ENCODE peak calls at places on chromosome 3, in five cellular contexts. One of them, this sample, is unnamed.

GRCh38 chr3:141498592-141499223 is 11.9 kb downstream of the RASA2 start:
- DNase-seq in right atrium auricular region: no peak
- DNase-seq in A549: no peak
- DNase-seq in pancreas: no peak
- DNase-seq in adrenal gland: peak; percentile 66
- DNase-seq in this sample: no peak

GRCh38 chr3:11613319-11613718 is 30.4 kb downstream of the VGLL4 start:
- DNase-seq in A549: no peak
- DNase-seq in adrenal gland: no peak
- DNase-seq in pancreas: no peak
- DNase-seq in right atrium auricular region: no peak
- DNase-seq in this sample: no peak

GRCh38 chr3:37668831-37669610 is 192.7 kb upstream of the CTDSPL start:
- DNase-seq in right atrium auricular region: no peak
- DNase-seq in adrenal gland: peak; percentile 62
- DNase-seq in pancreas: peak; percentile 79
- DNase-seq in A549: no peak
- DNase-seq in this sample: no peak

GRCh38 chr3:186166036-186166435 is 57.1 kb upstream of the ETV5 start:
- DNase-seq in A549: no peak
- DNase-seq in adrenal gland: no peak
- DNase-seq in right atrium auricular region: no peak
- DNase-seq in pancreas: no peak
- DNase-seq in this sample: no peak

GRCh38 chr3:28250999-28251398 is 9.6 kb downstream of the CMC1 start:
- DNase-seq in adrenal gland: no peak
- DNase-seq in right atrium auricular region: no peak
- DNase-seq in pancreas: no peak
- DNase-seq in A549: no peak
- DNase-seq in this sample: no peak

GRCh38 chr3:32421991-32422859 is 30.6 kb downstream of the CMTM7 start:
- DNase-seq in right atrium auricular region: peak; percentile 93
- DNase-seq in A549: peak; percentile 10
- DNase-seq in adrenal gland: peak; percentile 92
- DNase-seq in pancreas: peak; percentile 98
- DNase-seq in this sample: peak; percentile 84

GRCh38 chr3:172101107-172101506 is 61.7 kb downstream of the FNDC3B start:
- DNase-seq in adrenal gland: no peak
- DNase-seq in A549: no peak
- DNase-seq in right atrium auricular region: no peak
- DNase-seq in pancreas: no peak
- DNase-seq in this sample: no peak

GRCh38 chr3:14900881-14901873 is 46.2 kb upstream of the NR2C2 start:
- DNase-seq in pancreas: no peak
- DNase-seq in A549: no peak
- DNase-seq in right atrium auricular region: no peak
- DNase-seq in adrenal gland: no peak
- DNase-seq in this sample: no peak

GRCh38 chr3:49699281-49699723 is 9.9 kb downstream of the RNF123 start:
- DNase-seq in right atrium auricular region: no peak
- DNase-seq in pancreas: no peak
- DNase-seq in A549: no peak
- DNase-seq in adrenal gland: no peak
- DNase-seq in this sample: no peak

GRCh38 chr3:139460096-139460495 is 16.2 kb downstream of the RBP2 start:
- DNase-seq in adrenal gland: no peak
- DNase-seq in pancreas: no peak
- DNase-seq in right atrium auricular region: no peak
- DNase-seq in A549: no peak
- DNase-seq in this sample: no peak

GRCh38 chr3:12287727-12288465 is 974 bp upstream of the PPARG start:
- DNase-seq in adrenal gland: no peak
- DNase-seq in pancreas: peak; percentile 71
- DNase-seq in A549: no peak
- DNase-seq in right atrium auricular region: no peak
- DNase-seq in this sample: no peak

GRCh38 chr3:38829404-38829803 is 13.4 kb upstream of the SCN10A start:
- DNase-seq in right atrium auricular region: peak; percentile 66
- DNase-seq in adrenal gland: no peak
- DNase-seq in A549: no peak
- DNase-seq in pancreas: no peak
- DNase-seq in this sample: peak; percentile 11

GRCh38 chr3:177490626-177491025 is 293.3 kb upstream of the TBL1XR1 start:
- DNase-seq in pancreas: no peak
- DNase-seq in adrenal gland: no peak
- DNase-seq in right atrium auricular region: no peak
- DNase-seq in A549: no peak
- DNase-seq in this sample: no peak
- TF ChIP-seq CTCF in pancreas: no peak
- TF ChIP-seq CTCF in adrenal gland: no peak
- TF ChIP-seq CTCF in right atrium auricular region: no peak
- TF ChIP-seq CTCF in A549: no peak
- TF ChIP-seq CTCF in this sample: no peak

GRCh38 chr3:44337253-44337652 is 1.3 kb upstream of the TCAIM start:
- DNase-seq in right atrium auricular region: no peak
- DNase-seq in pancreas: no peak
- DNase-seq in adrenal gland: no peak
- DNase-seq in A549: no peak
- DNase-seq in this sample: no peak
- H3K27ac ChIP-seq in right atrium auricular region: peak overlapping the region; percentile 97
- H3K27ac ChIP-seq in pancreas: peak overlapping the region; percentile 99
- H3K27ac ChIP-seq in adrenal gland: no peak overlapping the region
- H3K27ac ChIP-seq in A549: peak overlapping the region; percentile 99
- H3K27ac ChIP-seq in this sample: no peak overlapping the region

GRCh38 chr3:99931059-99931458 is 113.4 kb downstream of the CMSS1 start:
- DNase-seq in A549: no peak
- DNase-seq in right atrium auricular region: no peak
- DNase-seq in adrenal gland: no peak
- DNase-seq in pancreas: no peak
- DNase-seq in this sample: no peak

GRCh38 chr3:99927651-99928390 is 110.2 kb downstream of the CMSS1 start:
- DNase-seq in pancreas: no peak
- DNase-seq in right atrium auricular region: no peak
- DNase-seq in A549: no peak
- DNase-seq in adrenal gland: no peak
- DNase-seq in this sample: no peak

GRCh38 chr3:99925584-99925983 is 107.9 kb downstream of the CMSS1 start:
- DNase-seq in pancreas: no peak
- DNase-seq in A549: no peak
- DNase-seq in adrenal gland: peak; percentile 89
- DNase-seq in right atrium auricular region: no peak
- DNase-seq in this sample: peak; percentile 30

GRCh38 chr3:99929409-99930139 is 111.9 kb downstream of the CMSS1 start:
- DNase-seq in pancreas: no peak
- DNase-seq in A549: no peak
- DNase-seq in adrenal gland: no peak
- DNase-seq in right atrium auricular region: no peak
- DNase-seq in this sample: peak; percentile 71

DNA sequence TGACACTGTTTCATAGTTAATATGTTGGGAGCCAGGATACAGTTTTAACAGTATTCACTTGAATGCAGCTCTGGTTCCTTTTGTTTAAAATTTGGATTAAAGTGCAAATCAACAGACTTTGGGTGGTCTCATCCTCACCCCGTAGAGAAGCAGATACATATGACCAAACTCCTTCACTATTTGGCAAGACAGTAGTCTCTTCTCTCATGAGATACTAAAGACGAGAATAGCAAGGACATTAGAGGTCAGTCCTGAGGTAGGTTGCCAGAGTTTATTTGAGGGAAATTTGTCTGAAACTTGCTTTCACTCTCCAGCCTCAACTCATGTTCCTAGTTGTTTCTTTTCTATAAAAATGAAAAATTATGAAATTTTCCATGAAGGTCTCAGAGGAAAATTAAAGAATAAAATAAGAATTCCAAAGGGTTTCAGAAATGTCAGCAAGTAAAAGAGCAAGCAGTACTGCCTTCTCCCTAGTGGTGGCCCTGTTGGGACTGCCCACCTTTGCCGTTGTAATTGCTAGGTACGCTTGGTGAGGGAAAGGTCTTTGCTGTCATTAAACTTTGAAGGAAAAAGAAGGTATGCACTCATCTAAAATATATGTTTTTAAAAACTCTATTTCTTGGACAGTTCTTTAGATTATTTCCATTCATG is 111.2 kb downstream of the CMSS1 start:
- DNase-seq in pancreas: no peak
- DNase-seq in right atrium auricular region: no peak
- DNase-seq in adrenal gland: no peak
- DNase-seq in A549: no peak
- DNase-seq in this sample: no peak
- TF ChIP-seq CTCF in pancreas: no peak
- TF ChIP-seq CTCF in right atrium auricular region: peak; percentile 50
- TF ChIP-seq CTCF in adrenal gland: no peak
- TF ChIP-seq CTCF in A549: no peak
- TF ChIP-seq CTCF in this sample: no peak

GRCh38 chr3:119645813-119646212 is 14.6 kb downstream of the POPDC2 start:
- DNase-seq in right atrium auricular region: no peak
- DNase-seq in adrenal gland: no peak
- DNase-seq in pancreas: no peak
- DNase-seq in A549: no peak
- DNase-seq in this sample: no peak
- H3K27ac ChIP-seq in right atrium auricular region: peak overlapping the region; percentile 81
- H3K27ac ChIP-seq in adrenal gland: no peak overlapping the region
- H3K27ac ChIP-seq in pancreas: no peak overlapping the region
- H3K27ac ChIP-seq in A549: no peak overlapping the region
- H3K27ac ChIP-seq in this sample: no peak overlapping the region

DNA sequence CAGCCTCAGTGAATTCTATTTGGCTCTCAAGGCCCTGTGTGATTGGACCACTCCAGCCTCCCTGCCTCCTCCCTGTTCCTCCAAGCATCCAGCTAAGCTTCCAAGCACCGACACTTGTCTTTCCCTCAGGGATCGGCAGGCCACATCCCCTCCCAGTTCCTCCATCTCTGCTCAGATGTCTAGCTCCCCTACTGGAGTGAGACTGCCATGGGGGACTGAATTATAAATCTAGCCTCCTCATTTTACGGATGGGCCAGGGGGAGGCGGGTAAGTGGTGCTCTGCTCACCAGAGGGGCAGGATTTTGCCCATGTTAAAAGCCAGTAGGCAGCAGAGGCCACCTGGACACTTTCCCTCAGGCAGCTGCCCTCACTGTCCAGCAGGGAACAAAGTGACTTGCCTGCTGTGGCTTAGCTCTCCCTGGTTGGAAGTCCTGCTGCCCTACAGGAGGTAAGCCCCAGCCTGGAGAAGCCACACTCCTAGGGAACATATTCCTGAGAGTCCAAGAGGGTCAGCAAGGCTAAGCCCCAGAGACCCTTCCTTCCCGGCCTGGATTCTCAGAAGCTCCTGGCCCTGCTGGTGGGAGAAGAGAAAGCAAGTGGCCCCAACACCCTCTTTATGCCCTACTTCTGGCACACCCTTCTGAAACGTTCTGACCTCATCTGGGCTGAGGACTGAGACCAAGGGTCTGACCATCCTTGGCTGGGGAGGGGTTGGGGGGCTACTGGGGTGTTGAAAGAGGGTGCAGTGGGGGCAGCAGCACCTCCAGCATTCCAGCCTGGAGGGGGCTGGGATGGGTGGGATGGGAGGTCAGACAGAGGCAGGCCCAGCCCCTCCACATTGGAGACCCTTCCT is 9.1 kb upstream of the HHATL start:
- DNase-seq in right atrium auricular region: no peak
- DNase-seq in pancreas: no peak
- DNase-seq in adrenal gland: no peak
- DNase-seq in A549: peak; percentile 20
- DNase-seq in this sample: no peak
- TF ChIP-seq CTCF in right atrium auricular region: peak; percentile 18
- TF ChIP-seq CTCF in pancreas: no peak
- TF ChIP-seq CTCF in adrenal gland: no peak
- TF ChIP-seq CTCF in A549: no peak
- TF ChIP-seq CTCF in this sample: no peak

DNA sequence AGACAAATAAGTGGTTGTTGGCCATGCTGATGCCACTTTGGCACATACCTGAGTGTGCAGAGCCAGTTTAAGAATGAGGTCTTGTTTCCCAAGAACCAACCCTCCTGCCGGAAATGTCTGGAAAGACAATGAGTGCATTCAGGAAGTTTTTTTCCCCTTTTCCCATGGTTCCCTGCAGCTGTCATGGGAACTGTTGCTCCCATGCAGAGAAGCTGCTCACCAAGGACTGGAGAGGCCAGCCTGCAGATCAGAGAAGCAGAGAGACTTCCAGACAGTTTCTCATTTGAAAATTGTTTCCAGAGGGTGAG is 166.8 kb downstream of the ZNF621 start:
- DNase-seq in adrenal gland: no peak
- DNase-seq in A549: no peak
- DNase-seq in right atrium auricular region: peak; percentile 64
- DNase-seq in pancreas: no peak
- DNase-seq in this sample: no peak
- H3K27ac ChIP-seq in adrenal gland: no peak overlapping the region
- H3K27ac ChIP-seq in A549: no peak overlapping the region
- H3K27ac ChIP-seq in right atrium auricular region: peak overlapping the region; percentile 47
- H3K27ac ChIP-seq in pancreas: peak overlapping the region; percentile 23
- H3K27ac ChIP-seq in this sample: peak overlapping the region; percentile 48

GRCh38 chr3:56783644-56784451 is 17.9 kb downstream of the ARHGEF3 start:
- DNase-seq in pancreas: no peak
- DNase-seq in adrenal gland: peak; percentile 70
- DNase-seq in A549: peak; percentile 8
- DNase-seq in right atrium auricular region: no peak
- DNase-seq in this sample: peak; percentile 91
- TF ChIP-seq CTCF in pancreas: no peak
- TF ChIP-seq CTCF in adrenal gland: no peak
- TF ChIP-seq CTCF in A549: no peak
- TF ChIP-seq CTCF in right atrium auricular region: no peak
- TF ChIP-seq CTCF in this sample: no peak